ENCODE peak calls at places on chromosome 18, in six cellular contexts. One of them, this sample, is unnamed.

GRCh38 chr18:49944681-49945080 is 131.3 kb upstream of the ACAA2 start:
- DNase-seq in T1000: no peak
- DNase-seq in NB4: peak
- DNase-seq in T-helper 9 cell: no peak
- DNase-seq in upper lobe of right lung: no peak
- DNase-seq in head of caudate nucleus: no peak
- DNase-seq in this sample: peak

GRCh38 chr18:63307555-63308200 is 11.9 kb downstream of the BCL2 start:
- DNase-seq in T1000: no peak
- DNase-seq in NB4: no peak
- DNase-seq in T-helper 9 cell: no peak
- DNase-seq in upper lobe of right lung: no peak
- DNase-seq in head of caudate nucleus: no peak
- DNase-seq in this sample: no peak

GRCh38 chr18:9048808-9049494 is 53.5 kb upstream of the NDUFV2 start:
- DNase-seq in T1000: no peak
- DNase-seq in NB4: peak
- DNase-seq in T-helper 9 cell: no peak
- DNase-seq in upper lobe of right lung: no peak
- DNase-seq in head of caudate nucleus: no peak
- DNase-seq in this sample: no peak

GRCh38 chr18:3121256-3121655 is 98.5 kb downstream of the MYOM1 start:
- DNase-seq in T1000: no peak
- DNase-seq in NB4: no peak
- DNase-seq in T-helper 9 cell: no peak
- DNase-seq in upper lobe of right lung: no peak
- DNase-seq in head of caudate nucleus: no peak
- DNase-seq in this sample: no peak

GRCh38 chr18:46274266-46274665 is 170.1 kb downstream of the HAUS1 start:
- DNase-seq in T1000: no peak
- DNase-seq in NB4: no peak
- DNase-seq in T-helper 9 cell: no peak
- DNase-seq in upper lobe of right lung: no peak
- DNase-seq in head of caudate nucleus: no peak
- DNase-seq in this sample: no peak

GRCh38 chr18:33746261-33746660 is 168.2 kb downstream of the ASXL3 start:
- DNase-seq in T1000: no peak
- DNase-seq in NB4: no peak
- DNase-seq in T-helper 9 cell: no peak
- DNase-seq in upper lobe of right lung: no peak
- DNase-seq in head of caudate nucleus: peak
- DNase-seq in this sample: no peak

GRCh38 chr18:49565656-49566055 is 3.8 kb downstream of the LIPG start:
- DNase-seq in T1000: no peak
- DNase-seq in NB4: no peak
- DNase-seq in T-helper 9 cell: no peak
- DNase-seq in upper lobe of right lung: no peak
- DNase-seq in head of caudate nucleus: peak
- DNase-seq in this sample: no peak

GRCh38 chr18:3596324-3597158 is 146.6 kb downstream of the TGIF1 start:
- DNase-seq in T1000: no peak
- DNase-seq in NB4: peak
- DNase-seq in T-helper 9 cell: no peak
- DNase-seq in upper lobe of right lung: peak
- DNase-seq in head of caudate nucleus: peak
- DNase-seq in this sample: peak

GRCh38 chr18:43078485-43079092 is 36.9 kb downstream of the RIT2 start:
- DNase-seq in T1000: no peak
- DNase-seq in NB4: no peak
- DNase-seq in T-helper 9 cell: no peak
- DNase-seq in upper lobe of right lung: no peak
- DNase-seq in head of caudate nucleus: no peak
- DNase-seq in this sample: peak